ENCODE peak calls at places on chromosomes 6 and 20, in ten cellular contexts. R, C, O, K, T, A, Q, Y, X and M are unnamed samples.

GRCh38 chr20:41643504-41643938 is 25.3 kb upstream of the CHD6 start:
- DNase-seq in R (peak), C (no peak), O (peak), K (no peak), T (peak), A (peak), Q (peak), Y (no peak), X (no peak), M (peak)

GRCh38 chr20:44938637-44939036 is 21.6 kb downstream of the TOMM34 start:
- DNase-seq in R (no peak), C (no peak), O (no peak), K (no peak), T (peak), A (no peak), Q (peak), Y (no peak), X (no peak), M (no peak)

GRCh38 chr6:12288211-12288618 is 1.9 kb upstream of the EDN1 start:
- DNase-seq in R (no peak), C (no peak), O (no peak), K (no peak), T (no peak), A (no peak), Q (no peak), Y (no peak), X (no peak), M (no peak)

GRCh38 chr6:3294921-3295871 is 36.4 kb downstream of the PSMG4 start:
- DNase-seq in R (no peak), C (no peak), O (no peak), K (no peak), T (no peak), A (no peak), Q (no peak), Y (peak), X (no peak), M (no peak)

GRCh38 chr6:109118337-109118736 is 23.0 kb downstream of the CEP57L1 start:
- DNase-seq in R (no peak), C (no peak), O (no peak), K (no peak), T (no peak), A (no peak), Q (peak), Y (no peak), X (no peak), M (no peak)

GRCh38 chr6:109292420-109292819 is 89.8 kb downstream of the CD164 start:
- DNase-seq in R (no peak), C (no peak), O (no peak), K (no peak), T (no peak), A (no peak), Q (no peak), Y (no peak), X (no peak), M (no peak)

GRCh38 chr6:25229671-25230321 is 49.4 kb upstream of the CARMIL1 start:
- DNase-seq in R (peak), C (peak), O (peak), K (no peak), T (no peak), A (peak), Q (peak), Y (no peak), X (no peak), M (peak)

GRCh38 chr6:150079604-150080003 is 10.7 kb upstream of the ULBP3 start:
- DNase-seq in R (peak), C (no peak), O (peak), K (no peak), T (no peak), A (peak), Q (peak), Y (no peak), X (no peak), M (peak)

GRCh38 chr6:168162366-168162765 is 83.4 kb upstream of the FRMD1 start:
- DNase-seq in R (no peak), C (no peak), O (no peak), K (no peak), T (no peak), A (no peak), Q (no peak), Y (no peak), X (no peak), M (no peak)

GRCh38 chr6:170554888-170555137 is 644 bp downstream of the TBP start:
- DNase-seq in R (no peak), C (no peak), O (no peak), K (no peak), T (no peak), A (no peak), Q (no peak), Y (no peak), X (no peak), M (no peak)

GRCh38 chr20:25460591-25461280 is 53.3 kb downstream of the GINS1 start:
- DNase-seq in R (no peak), C (no peak), O (no peak), K (no peak), T (no peak), A (no peak), Q (no peak), Y (no peak), X (no peak), M (no peak)

GRCh38 chr20:52372169-52372568 is 180.6 kb upstream of the ZFP64 start:
- DNase-seq in R (no peak), C (no peak), O (no peak), K (no peak), T (no peak), A (no peak), Q (no peak), Y (no peak), X (no peak), M (no peak)

GRCh38 chr6:28401172-28401571 is 1.6 kb upstream of the ZSCAN12 start:
- DNase-seq in R (peak), C (no peak), O (no peak), K (no peak), T (no peak), A (no peak), Q (peak), Y (no peak), X (no peak), M (peak)

GRCh38 chr20:58656825-58657224 is 5.7 kb downstream of the STX16 start:
- DNase-seq in R (no peak), C (no peak), O (no peak), K (no peak), T (no peak), A (no peak), Q (no peak), Y (no peak), X (no peak), M (no peak)

GRCh38 chr6:51398064-51398740 is 579.5 kb downstream of the TFAP2B start:
- DNase-seq in R (no peak), C (no peak), O (no peak), K (peak), T (no peak), A (no peak), Q (no peak), Y (no peak), X (no peak), M (peak)